ENCODE peak calls at places on chromosomes 1 and 21, in six cellular contexts. G is heart left ventricle, M is A549, V is spleen, Q is esophagus squamous epithelium, P is stomach. C is an unnamed sample.

GRCh38 chr1:44161546-44161945 is 20.1 kb upstream of the KLF18 start:
- DNase-seq in P (no peak), G (no peak), V (no peak), M (no peak), Q (no peak), C (no peak)

GRCh38 chr21:33360871-33361602 is 36.3 kb downstream of the IFNAR1 start:
- DNase-seq in G (peak; percentile 77), V (peak; percentile 93), Q (no peak), M (peak; percentile 76), P (peak; percentile 82), C (peak; percentile 79)

GRCh38 chr1:203672354-203672753 is 45.7 kb downstream of the ATP2B4 start:
- DNase-seq in V (no peak), M (no peak), G (peak; percentile 73), P (no peak), Q (no peak), C (no peak)

GRCh38 chr1:76198452-76198851 is 123.9 kb downstream of the ST6GALNAC3 start:
- DNase-seq in P (no peak), G (no peak), Q (no peak), V (no peak), M (no peak), C (no peak)

GRCh38 chr1:62250126-62250726 is 55.6 kb downstream of the L1TD1 start:
- DNase-seq in P (no peak), V (no peak), Q (no peak), G (no peak), M (no peak), C (no peak)

GRCh38 chr1:156122519-156123355 is 8.2 kb downstream of the LMNA start:
- DNase-seq in Q (no peak), P (peak; percentile 84), V (no peak), G (peak; percentile 89), M (peak; percentile 87), C (peak; percentile 68)

GRCh38 chr1:116574581-116575291 is 3.9 kb upstream of the CD58 start:
- DNase-seq in V (no peak), M (peak; percentile 52), G (peak; percentile 73), P (peak; percentile 74), Q (no peak), C (peak; percentile 48)

GRCh38 chr1:85374160-85374559 is 90.8 kb downstream of the DDAH1 start:
- DNase-seq in V (no peak), P (no peak), G (no peak), Q (no peak), M (peak; percentile 61), C (peak; percentile 28)

GRCh38 chr1:241775021-241775420 is 73.0 kb upstream of the EXO1 start:
- DNase-seq in M (no peak), P (no peak), Q (no peak), G (no peak), V (no peak), C (no peak)

GRCh38 chr1:54850737-54851136 is 36.3 kb downstream of the DHCR24 start:
- DNase-seq in P (no peak), V (no peak), Q (no peak), G (no peak), M (no peak), C (peak; percentile 72)

GRCh38 chr1:218377143-218377660 is 32.1 kb downstream of the TGFB2 start:
- DNase-seq in M (peak; percentile 93), V (no peak), P (no peak), Q (no peak), G (no peak), C (peak; percentile 51)

GRCh38 chr1:220528679-220529529 is 968 bp downstream of the MARK1 start:
- DNase-seq in M (no peak), Q (no peak), P (no peak), G (peak; percentile 35), V (no peak), C (no peak)

GRCh38 chr1:64743954-64744491 is 852 bp upstream of the RAVER2 start:
- DNase-seq in M (no peak), P (no peak), G (no peak), Q (no peak), V (no peak), C (no peak)

GRCh38 chr1:38817958-38818705 is 41.4 kb downstream of the RRAGC start:
- DNase-seq in Q (no peak), V (peak; percentile 88), M (no peak), P (peak; percentile 50), G (no peak), C (no peak)

GRCh38 chr1:11648732-11649158 is 5.5 kb downstream of the FBXO2 start:
- DNase-seq in Q (no peak), V (peak; percentile 82), G (no peak), P (peak; percentile 58), M (no peak), C (no peak)

GRCh38 chr1:81699234-81699633 is 101.5 kb upstream of the ADGRL2 start:
- DNase-seq in G (no peak), Q (no peak), V (no peak), P (no peak), M (peak; percentile 44), C (no peak)

GRCh38 chr1:76939107-76939816 is 72.0 kb downstream of the ST6GALNAC5 start:
- DNase-seq in M (no peak), V (no peak), G (no peak), P (no peak), Q (no peak), C (no peak)

GRCh38 chr1:64167176-64167575 is 36.2 kb upstream of the UBE2U start:
- DNase-seq in P (no peak), Q (no peak), M (no peak), G (no peak), V (no peak), C (no peak)

GRCh38 chr1:41870076-41870562 is 48.6 kb downstream of the HIVEP3 start:
- DNase-seq in P (no peak), Q (no peak), G (no peak), M (no peak), V (no peak), C (peak; percentile 37)

GRCh38 chr1:180842890-180843289 is 69.8 kb upstream of the KIAA1614 start:
- DNase-seq in M (no peak), G (no peak), P (no peak), Q (no peak), V (no peak), C (no peak)

DNA sequence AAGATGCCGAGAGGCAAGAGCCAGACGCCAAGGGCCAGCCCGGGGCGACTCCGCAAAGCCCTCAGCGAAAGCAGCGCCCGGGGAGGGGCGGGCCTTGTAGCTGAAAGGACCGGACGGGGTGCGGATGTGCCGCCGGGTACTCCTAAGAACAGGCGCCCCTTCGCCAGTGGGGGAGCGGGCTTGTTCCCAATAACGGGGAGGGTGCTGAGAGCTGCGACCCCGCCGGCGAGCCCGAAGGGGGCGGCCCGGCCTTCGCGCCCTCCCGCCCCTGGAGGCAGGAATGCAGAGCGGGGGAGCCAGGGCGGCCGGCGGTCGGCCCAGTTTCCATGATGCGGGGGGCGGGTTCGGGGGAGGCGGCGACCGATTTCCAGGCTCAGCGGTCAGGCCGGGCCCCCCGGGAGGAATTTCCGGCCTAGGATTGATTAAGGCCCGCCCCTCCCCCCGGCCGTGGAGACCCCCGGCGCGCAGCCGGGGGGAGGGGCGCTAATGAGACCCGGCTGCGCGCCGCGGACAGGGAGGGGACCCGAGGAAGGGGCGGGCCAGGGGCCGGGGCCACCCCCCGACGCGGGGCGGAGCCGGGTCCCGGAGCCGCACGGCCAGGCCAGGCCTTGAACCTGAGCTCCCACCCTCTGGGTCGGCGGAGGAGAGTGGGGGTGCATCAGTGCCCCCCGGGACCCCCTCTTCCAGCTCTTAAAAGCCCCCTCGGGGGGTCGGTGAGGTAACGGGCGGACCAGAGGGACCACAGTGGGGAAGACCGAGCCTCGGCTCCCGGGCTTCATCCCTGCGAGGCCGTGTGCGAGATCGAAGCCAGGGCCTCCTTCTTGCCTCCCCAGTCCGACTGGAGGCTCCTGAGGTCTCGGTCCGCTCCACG is 898 bp upstream of the TMEM200B start:
- DNase-seq in G (peak; percentile 87), V (peak; percentile 86), P (peak; percentile 63), Q (no peak), M (peak; percentile 56), C (peak; percentile 74)
- TF ChIP-seq POLR2A in G (no peak), V (peak; percentile 15), P (no peak), Q (no peak), M (peak; percentile 46), C (peak; percentile 20)

DNA sequence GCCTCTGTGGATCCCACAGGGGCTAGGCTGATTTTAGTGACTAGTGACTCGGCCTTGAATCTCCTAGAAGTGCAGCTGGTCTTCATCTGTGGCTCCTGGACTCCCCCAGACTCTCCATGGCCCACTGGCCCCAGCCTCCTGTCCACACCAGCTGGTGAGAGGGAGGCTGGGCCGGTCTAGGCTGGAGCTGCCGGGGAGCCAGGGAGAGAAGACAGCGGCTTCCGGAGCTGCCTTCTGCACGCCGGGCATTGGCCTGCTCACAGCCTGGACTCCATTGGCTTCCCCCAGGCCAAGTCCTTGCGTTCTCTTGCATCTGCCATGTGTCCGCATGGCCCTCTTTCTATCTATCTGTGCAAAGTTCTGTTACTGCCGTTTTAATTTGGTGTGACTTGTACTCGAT is 52.1 kb upstream of the COL6A1 start:
- DNase-seq in M (no peak), Q (no peak), V (no peak), P (no peak), G (no peak), C (no peak)
- TF ChIP-seq POLR2A in M (no peak), Q (no peak), V (no peak), P (no peak), G (no peak), C (no peak)

GRCh38 chr1:33257388-33257758 is 1.1 kb downstream of the ZNF362 start:
- DNase-seq in V (no peak), G (no peak), P (no peak), Q (no peak), M (no peak), C (peak; percentile 30)

GRCh38 chr1:33256701-33257387 is 552 bp downstream of the ZNF362 start:
- DNase-seq in V (peak; percentile 86), M (peak; percentile 83), Q (peak; percentile 11), G (peak; percentile 54), P (peak; percentile 78), C (peak; percentile 70)

GRCh38 chr1:33256335-33256700 is at the start of gene ZNF362:
- DNase-seq in M (peak; percentile 49), P (peak; percentile 71), V (peak; percentile 93), G (peak; percentile 70), Q (no peak), C (peak; percentile 76)

GRCh38 chr1:33258788-33259274 is 2.5 kb downstream of the ZNF362 start:
- DNase-seq in V (no peak), M (no peak), P (no peak), G (no peak), Q (no peak), C (no peak)

GRCh38 chr1:33257759-33258712 is 1.7 kb downstream of the ZNF362 start:
- DNase-seq in G (no peak), Q (no peak), M (no peak), V (no peak), P (peak; percentile 46), C (no peak)
- TF ChIP-seq POLR2A in G (no peak), Q (no peak), M (no peak), V (no peak), P (no peak), C (no peak)

DNA sequence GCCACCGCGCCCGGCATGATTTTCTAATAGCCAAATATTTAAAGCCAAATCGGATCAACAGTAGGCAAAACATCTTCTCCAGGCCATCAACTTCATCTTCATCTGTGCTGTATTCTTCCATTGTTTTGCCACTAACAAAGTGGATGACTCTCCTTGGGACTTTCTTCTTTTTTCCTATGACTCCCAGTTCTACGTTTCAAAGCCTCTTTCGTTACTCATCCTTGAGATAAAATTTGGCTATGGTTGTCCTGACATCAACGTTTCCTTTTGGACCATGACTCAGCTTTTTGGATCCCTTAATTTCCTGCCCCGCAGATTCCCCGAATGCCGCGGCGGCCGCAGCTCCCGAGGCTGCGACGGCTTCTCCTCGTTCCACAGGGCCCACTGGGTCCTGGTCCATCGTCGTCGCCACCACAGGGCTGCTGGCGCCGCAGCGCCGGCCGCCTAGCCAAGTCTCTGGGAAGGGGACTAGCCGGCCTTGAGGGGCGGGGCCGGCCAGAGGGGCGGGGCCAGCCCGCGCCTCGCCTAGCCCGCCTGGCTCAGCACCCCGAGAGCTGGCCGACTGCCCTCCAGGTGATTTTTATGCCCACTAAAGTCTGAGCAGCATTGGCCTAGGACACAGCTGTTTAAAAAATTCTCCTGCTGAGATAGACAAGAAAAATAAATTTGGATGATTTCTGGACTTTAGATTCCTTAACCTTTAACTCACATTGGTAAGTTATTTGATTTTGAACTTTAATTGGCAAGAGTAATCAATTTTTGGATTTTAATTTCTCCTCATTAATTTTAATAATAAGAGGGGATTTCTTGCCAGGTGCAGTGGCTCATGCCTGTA is 93.9 kb downstream of the ADCY10 start:
- DNase-seq in Q (no peak), G (peak; percentile 82), V (peak; percentile 84), P (peak; percentile 79), M (peak; percentile 84), C (peak; percentile 78)
- TF ChIP-seq POLR2A in Q (no peak), G (no peak), V (no peak), P (no peak), M (peak; percentile 56), C (peak; percentile 38)